ENCODE peak calls at places on chromosomes 6 and 20, in five cellular contexts. M is caudate nucleus, U is erythroblast, V is EL, Y is left ventricle myocardium inferior. G is an unnamed sample.

GRCh38 chr20:57092112-57092899 is 174.1 kb downstream of the BMP7 start:
- DNase-seq in M (peak), U (peak), V (peak), Y (peak), G (peak)

GRCh38 chr6:44735631-44735963 is 348.1 kb downstream of the CDC5L start:
- DNase-seq in M (no peak), U (no peak), V (peak), Y (no peak), G (no peak)

GRCh38 chr6:18498408-18498807 is 111.3 kb downstream of the RNF144B start:
- DNase-seq in M (no peak), U (no peak), V (no peak), Y (no peak), G (no peak)

GRCh38 chr6:116101298-116101718 is 655 bp downstream of the NT5DC1 start:
- DNase-seq in M (no peak), U (no peak), V (no peak), Y (peak), G (no peak)

GRCh38 chr20:60115452-60115851 is 157.2 kb downstream of the CDH26 start:
- DNase-seq in M (no peak), U (no peak), V (no peak), Y (no peak), G (no peak)

GRCh38 chr20:63521602-63522001 is 1.0 kb downstream of the PPDPF start:
- DNase-seq in M (no peak), U (no peak), V (no peak), Y (no peak), G (no peak)

GRCh38 chr20:41023549-41023948 is 5.1 kb upstream of the TOP1 start:
- DNase-seq in M (no peak), U (no peak), V (no peak), Y (no peak), G (no peak)

GRCh38 chr6:14727494-14728395 is 518.1 kb upstream of the JARID2 start:
- DNase-seq in M (no peak), U (peak), V (no peak), Y (no peak), G (peak)

GRCh38 chr6:99589290-99589672 is 17.4 kb upstream of the PRDM13 start:
- DNase-seq in M (no peak), U (no peak), V (peak), Y (no peak), G (no peak)

GRCh38 chr6:3919130-3919628 is 70.0 kb downstream of the FAM50B start:
- DNase-seq in M (no peak), U (no peak), V (peak), Y (peak), G (no peak)

GRCh38 chr6:82878812-82879211 is 186.8 kb downstream of the UBE3D start:
- DNase-seq in M (no peak), U (no peak), V (peak), Y (no peak), G (no peak)

GRCh38 chr20:41734506-41734945 is 116.3 kb upstream of the CHD6 start:
- DNase-seq in M (no peak), U (peak), V (peak), Y (no peak), G (peak)

GRCh38 chr20:59376109-59376841 is 75.9 kb downstream of the EDN3 start:
- DNase-seq in M (no peak), U (no peak), V (no peak), Y (no peak), G (no peak)

GRCh38 chr6:17725083-17725482 is 18.4 kb upstream of the NUP153 start:
- DNase-seq in M (no peak), U (no peak), V (peak), Y (peak), G (peak)

GRCh38 chr6:38164131-38164481 is 344.6 kb downstream of the ZFAND3 start:
- DNase-seq in M (no peak), U (no peak), V (no peak), Y (no peak), G (no peak)

GRCh38 chr20:4613184-4613583 is 108.5 kb upstream of the PRND start:
- DNase-seq in M (no peak), U (no peak), V (peak), Y (no peak), G (no peak)

GRCh38 chr6:17365961-17366360 is 27.4 kb upstream of the CAP2 start:
- DNase-seq in M (no peak), U (no peak), V (no peak), Y (no peak), G (no peak)

GRCh38 chr20:63057133-63058117 is 50.7 kb upstream of the BHLHE23 start:
- DNase-seq in M (no peak), U (no peak), V (no peak), Y (no peak), G (no peak)

GRCh38 chr20:42565106-42565990 is 624.4 kb downstream of the PTPRT start:
- DNase-seq in M (no peak), U (no peak), V (no peak), Y (no peak), G (no peak)

GRCh38 chr20:63356931-63357879 is 3.9 kb downstream of the CHRNA4 start:
- DNase-seq in M (no peak), U (no peak), V (no peak), Y (no peak), G (no peak)

GRCh38 chr20:3759316-3759715 is 8.2 kb downstream of the ADISSP start:
- DNase-seq in M (no peak), U (no peak), V (no peak), Y (no peak), G (no peak)

GRCh38 chr20:58349586-58349985 is 39.4 kb upstream of the VAPB start:
- DNase-seq in M (no peak), U (no peak), V (peak), Y (no peak), G (no peak)

GRCh38 chr6:144298167-144298671 is 13.1 kb downstream of the UTRN start:
- DNase-seq in M (no peak), U (no peak), V (no peak), Y (no peak), G (peak)

G was measured in OCI-M1.